ENCODE peak calls at places on chromosome 2, in four cellular contexts. One of them, this sample, is unnamed.

GRCh38 chr2:160367887-160368286 is 125.7 kb downstream of the RBMS1 start:
- DNase-seq in tibial nerve: peak; percentile 54
- DNase-seq in body of pancreas: peak; percentile 14
- DNase-seq in esophagus squamous epithelium: no peak
- DNase-seq in this sample: no peak

GRCh38 chr2:197674546-197674945 is 841 bp downstream of the RFTN2 start:
- DNase-seq in tibial nerve: no peak
- DNase-seq in esophagus squamous epithelium: no peak
- DNase-seq in body of pancreas: no peak
- DNase-seq in this sample: no peak

GRCh38 chr2:62014102-62014501 is 108.6 kb downstream of the COMMD1 start:
- DNase-seq in esophagus squamous epithelium: no peak
- DNase-seq in body of pancreas: peak; percentile 81
- DNase-seq in tibial nerve: peak; percentile 16
- DNase-seq in this sample: no peak

GRCh38 chr2:160405077-160405865 is 88.3 kb downstream of the RBMS1 start:
- DNase-seq in body of pancreas: no peak
- DNase-seq in tibial nerve: no peak
- DNase-seq in esophagus squamous epithelium: no peak
- DNase-seq in this sample: no peak

GRCh38 chr2:65144571-65144970 is 14.7 kb upstream of the RAB1A start:
- DNase-seq in tibial nerve: no peak
- DNase-seq in esophagus squamous epithelium: no peak
- DNase-seq in body of pancreas: no peak
- DNase-seq in this sample: no peak

GRCh38 chr2:57880967-57881366 is 165.6 kb upstream of the VRK2 start:
- DNase-seq in tibial nerve: no peak
- DNase-seq in body of pancreas: peak; percentile 12
- DNase-seq in esophagus squamous epithelium: no peak
- DNase-seq in this sample: no peak

GRCh38 chr2:240335061-240335460 is 100.4 kb upstream of the GPC1 start:
- DNase-seq in tibial nerve: no peak
- DNase-seq in esophagus squamous epithelium: no peak
- DNase-seq in body of pancreas: no peak
- DNase-seq in this sample: no peak

GRCh38 chr2:84986018-84986417 is 15.1 kb downstream of the KCMF1 start:
- DNase-seq in body of pancreas: no peak
- DNase-seq in tibial nerve: no peak
- DNase-seq in esophagus squamous epithelium: no peak
- DNase-seq in this sample: no peak

GRCh38 chr2:176079851-176080539 is 3.8 kb downstream of the EVX2 start:
- DNase-seq in tibial nerve: no peak
- DNase-seq in esophagus squamous epithelium: no peak
- DNase-seq in body of pancreas: peak; percentile 33
- DNase-seq in this sample: peak; percentile 90

GRCh38 chr2:15307526-15307925 is 253.6 kb downstream of the NBAS start:
- DNase-seq in body of pancreas: no peak
- DNase-seq in tibial nerve: no peak
- DNase-seq in esophagus squamous epithelium: no peak
- DNase-seq in this sample: no peak

GRCh38 chr2:168694876-168695275 is 107.6 kb upstream of the NOSTRIN start:
- DNase-seq in body of pancreas: no peak
- DNase-seq in esophagus squamous epithelium: no peak
- DNase-seq in tibial nerve: no peak
- DNase-seq in this sample: no peak

GRCh38 chr2:168700615-168701245 is 101.7 kb upstream of the NOSTRIN start:
- DNase-seq in esophagus squamous epithelium: no peak
- DNase-seq in tibial nerve: no peak
- DNase-seq in body of pancreas: no peak
- DNase-seq in this sample: no peak

GRCh38 chr2:168698959-168699358 is 103.5 kb upstream of the NOSTRIN start:
- DNase-seq in esophagus squamous epithelium: no peak
- DNase-seq in tibial nerve: no peak
- DNase-seq in body of pancreas: no peak
- DNase-seq in this sample: no peak

GRCh38 chr2:168699834-168700417 is 102.5 kb upstream of the NOSTRIN start:
- DNase-seq in body of pancreas: peak; percentile 59
- DNase-seq in esophagus squamous epithelium: no peak
- DNase-seq in tibial nerve: peak; percentile 74
- DNase-seq in this sample: no peak

DNA sequence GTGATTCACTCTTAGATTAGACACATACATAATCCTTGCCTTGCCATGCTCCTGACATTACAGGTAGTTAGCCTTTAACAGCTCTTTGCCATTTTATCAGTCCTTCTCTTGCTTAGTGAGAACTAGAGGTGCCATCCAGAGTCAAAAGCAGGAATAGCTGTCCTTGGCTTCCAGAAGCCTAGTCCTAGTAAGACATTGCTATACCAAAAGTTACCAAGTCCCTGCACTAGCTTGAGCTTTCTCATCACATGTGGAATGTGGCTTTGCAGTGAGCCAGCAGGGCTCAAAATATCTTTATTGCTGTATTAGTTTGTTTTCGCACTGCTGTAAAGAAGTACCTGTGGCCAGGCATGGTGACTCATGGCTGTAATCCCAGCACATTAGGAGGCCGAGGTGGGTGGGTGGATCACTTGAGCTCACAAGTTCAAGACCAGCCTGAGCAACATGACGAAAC is 104.7 kb upstream of the NOSTRIN start:
- DNase-seq in tibial nerve: no peak
- DNase-seq in esophagus squamous epithelium: no peak
- DNase-seq in body of pancreas: no peak
- DNase-seq in this sample: no peak
- TF ChIP-seq CTCF in tibial nerve: no peak
- TF ChIP-seq CTCF in esophagus squamous epithelium: no peak
- TF ChIP-seq CTCF in body of pancreas: no peak
- TF ChIP-seq CTCF in this sample: no peak

GRCh38 chr2:25170888-25171287 is 2.5 kb upstream of the POMC start:
- DNase-seq in esophagus squamous epithelium: no peak
- DNase-seq in tibial nerve: no peak
- DNase-seq in body of pancreas: no peak
- DNase-seq in this sample: no peak
- TF ChIP-seq CTCF in esophagus squamous epithelium: no peak
- TF ChIP-seq CTCF in tibial nerve: no peak
- TF ChIP-seq CTCF in body of pancreas: no peak
- TF ChIP-seq CTCF in this sample: no peak

DNA sequence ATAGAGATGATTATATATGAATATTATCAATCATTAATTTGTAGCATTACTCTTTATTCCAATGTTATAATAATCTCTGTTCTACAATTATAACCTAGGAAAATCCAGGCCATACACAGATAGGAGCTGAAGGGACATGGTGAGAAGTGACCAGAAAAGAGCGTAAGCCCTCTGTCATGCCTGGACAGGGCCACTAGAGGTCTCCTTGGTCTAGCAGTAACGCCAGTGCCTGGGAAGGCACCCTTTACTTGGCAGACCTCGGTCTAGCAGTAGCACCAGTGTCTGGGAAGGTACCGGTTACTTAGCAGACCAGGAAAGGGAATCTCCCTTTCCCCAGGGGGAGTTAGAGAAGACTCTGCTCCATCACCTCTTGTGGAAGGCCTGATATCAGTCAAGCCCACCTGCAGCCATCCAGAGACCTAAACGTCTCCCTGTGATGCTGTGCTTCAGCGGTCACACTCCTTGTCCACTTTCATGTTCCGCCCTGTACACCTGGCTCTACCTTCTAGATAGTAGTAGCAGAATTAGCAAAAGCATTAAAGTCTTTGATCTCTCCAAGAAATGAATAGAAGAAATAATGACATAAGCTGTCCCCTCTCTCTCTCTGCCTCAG is 447.5 kb upstream of the FSIP2 start:
- DNase-seq in body of pancreas: peak; percentile 84
- DNase-seq in esophagus squamous epithelium: no peak
- DNase-seq in tibial nerve: peak; percentile 17
- DNase-seq in this sample: peak; percentile 67
- TF ChIP-seq CTCF in body of pancreas: peak; percentile 63
- TF ChIP-seq CTCF in esophagus squamous epithelium: peak; percentile 36
- TF ChIP-seq CTCF in tibial nerve: peak; percentile 55
- TF ChIP-seq CTCF in this sample: peak; percentile 42

DNA sequence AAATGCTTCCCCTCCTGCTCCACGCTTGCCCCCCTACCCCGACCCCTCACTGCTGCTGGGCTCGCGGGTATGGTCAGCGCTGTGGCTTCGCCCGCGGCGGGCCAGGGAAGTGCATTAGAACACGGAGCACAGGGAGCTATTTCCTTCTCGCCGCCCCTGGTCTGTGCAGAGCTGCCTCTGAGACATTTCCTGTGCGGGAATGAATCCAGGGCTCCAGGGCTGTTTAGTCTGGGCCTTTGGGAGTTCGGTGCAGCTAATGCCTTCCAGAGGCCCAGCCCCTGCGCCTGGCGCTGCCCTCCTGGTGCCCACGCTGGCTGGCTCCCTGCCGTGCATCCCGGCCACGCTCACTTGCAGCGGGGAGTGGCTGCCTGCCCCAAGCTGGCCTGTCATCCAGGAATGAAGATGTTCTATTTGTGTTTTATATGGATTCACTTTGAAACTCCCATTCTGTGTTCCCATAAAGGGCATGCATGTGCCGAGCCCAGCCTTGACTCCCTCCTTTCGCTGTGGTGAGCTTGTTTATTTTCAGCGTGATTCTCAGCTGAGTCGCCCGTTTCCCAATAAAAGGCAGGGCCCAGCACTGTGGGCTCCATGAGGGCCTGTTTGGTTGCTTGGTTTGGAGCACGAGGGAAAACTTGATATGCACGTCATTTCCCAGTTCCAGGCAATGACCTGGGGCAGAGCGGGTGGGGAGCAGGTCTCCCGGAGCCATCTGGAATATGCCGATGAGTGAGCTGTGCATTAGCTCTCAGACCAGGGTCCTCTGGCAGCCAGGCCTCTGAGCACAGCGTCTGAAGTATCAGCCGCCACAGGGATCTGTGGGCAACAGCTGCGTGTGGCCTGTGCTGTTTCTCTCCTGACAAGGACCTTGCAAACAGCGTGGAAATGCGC is 42.7 kb downstream of the SH3RF3 start:
- DNase-seq in esophagus squamous epithelium: no peak
- DNase-seq in body of pancreas: peak; percentile 22
- DNase-seq in tibial nerve: peak; percentile 69
- DNase-seq in this sample: peak; percentile 28
- TF ChIP-seq CTCF in esophagus squamous epithelium: peak; percentile 28
- TF ChIP-seq CTCF in body of pancreas: no peak
- TF ChIP-seq CTCF in tibial nerve: no peak
- TF ChIP-seq CTCF in this sample: no peak

This sample was measured in endothelial cell.